ENCODE peak calls at places on chromosomes 11 and 22, in five cellular contexts. H is natural killer cell, B is thoracic aorta, F is GM20000, O is fibroblast of mammary gland. Z is an unnamed sample.
A peak's percentile ranks its signal among the peaks of the same experiment; 100 is the strongest.

GRCh38 chr11:898160-898517 is 12.5 kb downstream of the CHID1 start:
- DNase-seq in H (no peak), B (no peak), F (no peak), O (peak; percentile 16), Z (no peak)

GRCh38 chr11:70209391-70209912 is 6.4 kb downstream of the FADD start:
- DNase-seq in H (no peak), B (no peak), F (no peak), O (no peak), Z (no peak)

GRCh38 chr11:65491163-65491465 is 7.7 kb upstream of the MALAT1 start:
- DNase-seq in H (no peak), B (no peak), F (no peak), O (no peak), Z (no peak)

GRCh38 chr11:123250811-123251655 is 56.0 kb upstream of the CLMP start:
- DNase-seq in H (no peak), B (no peak), F (no peak), O (no peak), Z (no peak)

GRCh38 chr11:32213223-32213622 is 122.3 kb downstream of the RCN1 start:
- DNase-seq in H (no peak), B (no peak), F (no peak), O (peak; percentile 95), Z (no peak)

GRCh38 chr11:126303623-126304456 is at the start of gene DCPS:
- DNase-seq in H (peak; percentile 88), B (peak; percentile 44), F (peak; percentile 90), O (peak; percentile 85), Z (peak; percentile 57)

GRCh38 chr11:77244277-77245014 is 57.0 kb downstream of the GDPD4 start:
- DNase-seq in H (no peak), B (no peak), F (no peak), O (peak; percentile 82), Z (no peak)

GRCh38 chr11:61666684-61667297 is 13.4 kb upstream of the DAGLA start:
- DNase-seq in H (no peak), B (no peak), F (no peak), O (no peak), Z (no peak)

GRCh38 chr11:68692115-68692514 is 7.8 kb downstream of the GAL start:
- DNase-seq in H (no peak), B (no peak), F (no peak), O (no peak), Z (no peak)

GRCh38 chr11:34650528-34650927 is 29.6 kb downstream of the EHF start:
- DNase-seq in H (peak; percentile 60), B (no peak), F (peak; percentile 79), O (peak; percentile 45), Z (no peak)

GRCh38 chr11:32381149-32381548 is 54.2 kb downstream of the WT1 start:
- DNase-seq in H (no peak), B (no peak), F (no peak), O (no peak), Z (no peak)

GRCh38 chr11:116123739-116124138 is 619.5 kb upstream of the CADM1 start:
- DNase-seq in H (no peak), B (no peak), F (no peak), O (no peak), Z (no peak)

GRCh38 chr22:36406139-36406538 is 18.4 kb upstream of the MYH9 start:
- DNase-seq in H (no peak), B (no peak), F (no peak), O (no peak), Z (no peak)

GRCh38 chr11:63536669-63537292 is at the start of gene PLAAT4:
- DNase-seq in H (peak; percentile 52), B (no peak), F (peak; percentile 68), O (peak; percentile 64), Z (no peak)

GRCh38 chr22:38802671-38803121 is 8.8 kb upstream of the DNAL4 start:
- DNase-seq in H (no peak), B (peak; percentile 25), F (no peak), O (peak; percentile 94), Z (no peak)

GRCh38 chr11:122108192-122108799 is 7.7 kb downstream of the BLID start:
- DNase-seq in H (no peak), B (no peak), F (peak; percentile 9), O (peak; percentile 83), Z (no peak)

GRCh38 chr11:80383655-80384054 is 942.8 kb upstream of the TENM4 start:
- DNase-seq in H (no peak), B (no peak), F (no peak), O (no peak), Z (no peak)

GRCh38 chr11:79331251-79331901 is 109.5 kb downstream of the TENM4 start:
- DNase-seq in H (no peak), B (no peak), F (no peak), O (no peak), Z (no peak)

GRCh38 chr22:46881373-46882118 is 119.1 kb downstream of the TBC1D22A start:
- DNase-seq in H (no peak), B (no peak), F (no peak), O (peak; percentile 67), Z (no peak)

GRCh38 chr11:130472434-130472961 is 24.1 kb downstream of the ADAMTS15 start:
- DNase-seq in H (no peak), B (no peak), F (no peak), O (no peak), Z (no peak)

GRCh38 chr11:130471731-130472433 is 23.4 kb downstream of the ADAMTS15 start:
- DNase-seq in H (no peak), B (no peak), F (no peak), O (no peak), Z (no peak)

GRCh38 chr11:130474637-130475400 is 26.4 kb downstream of the ADAMTS15 start:
- DNase-seq in H (no peak), B (no peak), F (no peak), O (no peak), Z (no peak)

GRCh38 chr11:130473795-130474377 is 25.4 kb downstream of the ADAMTS15 start:
- DNase-seq in H (no peak), B (no peak), F (no peak), O (no peak), Z (no peak)

DNA sequence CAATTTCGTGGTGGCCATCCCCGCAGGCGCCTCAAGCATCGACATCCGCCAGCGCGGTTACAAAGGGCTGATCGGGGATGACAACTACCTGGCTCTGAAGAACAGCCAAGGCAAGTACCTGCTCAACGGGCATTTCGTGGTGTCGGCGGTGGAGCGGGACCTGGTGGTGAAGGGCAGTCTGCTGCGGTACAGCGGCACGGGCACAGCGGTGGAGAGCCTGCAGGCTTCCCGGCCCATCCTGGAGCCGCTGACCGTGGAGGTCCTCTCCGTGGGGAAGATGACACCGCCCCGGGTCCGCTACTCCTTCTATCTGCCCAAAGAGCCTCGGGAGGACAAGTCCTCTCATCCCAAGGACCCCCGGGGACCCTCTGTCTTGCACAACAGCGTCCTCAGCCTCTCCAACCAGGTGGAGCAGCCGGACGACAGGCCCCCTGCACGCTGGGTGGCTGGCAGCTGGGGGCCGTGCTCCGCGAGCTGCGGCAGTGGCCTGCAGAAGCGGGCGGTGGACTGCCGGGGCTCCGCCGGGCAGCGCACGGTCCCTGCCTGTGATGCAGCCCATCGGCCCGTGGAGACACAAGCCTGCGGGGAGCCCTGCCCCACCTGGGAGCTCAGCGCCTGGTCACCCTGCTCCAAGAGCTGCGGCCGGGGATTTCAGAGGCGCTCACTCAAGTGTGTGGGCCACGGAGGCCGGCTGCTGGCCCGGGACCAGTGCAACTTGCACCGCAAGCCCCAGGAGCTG is 24.8 kb downstream of the ADAMTS15 start:
- DNase-seq in H (no peak), B (no peak), F (no peak), O (no peak), Z (no peak)
- TF ChIP-seq CTCF in H (no peak), B (no peak), F (no peak), O (no peak), Z (no peak)

GRCh38 chr22:26479043-26479791 is 4.4 kb downstream of the HPS4 start:
- DNase-seq in H (no peak), B (no peak), F (no peak), O (no peak), Z (no peak)
- TF ChIP-seq CTCF in H (no peak), B (no peak), F (no peak), O (no peak), Z (no peak)

DNA sequence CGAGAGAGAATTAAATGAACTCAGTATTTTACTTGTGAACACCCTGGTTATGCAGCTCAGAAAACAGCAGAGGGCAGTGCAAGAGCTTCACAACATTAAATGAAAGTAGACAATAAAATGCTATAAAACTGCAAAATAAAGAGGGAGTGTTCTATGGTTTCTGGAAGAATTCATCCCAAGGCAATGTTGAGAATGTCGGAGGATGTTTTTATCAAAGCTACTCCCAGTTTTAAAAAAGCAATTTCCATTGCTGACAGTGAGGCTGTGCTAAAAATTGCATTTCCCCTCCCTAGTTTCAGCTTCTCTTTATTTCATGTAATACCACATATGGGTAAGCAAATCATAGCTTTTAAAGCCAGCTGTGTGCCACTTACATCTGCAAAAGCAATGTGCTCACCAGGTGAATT is 296.9 kb downstream of the RAB38 start:
- DNase-seq in H (no peak), B (no peak), F (peak; percentile 2), O (peak; percentile 68), Z (no peak)
- TF ChIP-seq CTCF in H (no peak), B (peak; percentile 12), F (peak; percentile 31), O (peak; percentile 61), Z (no peak)

GRCh38 chr11:128552783-128553661 is 34.3 kb downstream of the ETS1 start:
- DNase-seq in H (no peak), B (no peak), F (peak; percentile 84), O (peak; percentile 83), Z (no peak)

GRCh38 chr11:128550967-128551522 is 36.3 kb downstream of the ETS1 start:
- DNase-seq in H (no peak), B (no peak), F (no peak), O (no peak), Z (no peak)

GRCh38 chr11:128551641-128552335 is 35.6 kb downstream of the ETS1 start:
- DNase-seq in H (peak; percentile 27), B (no peak), F (peak; percentile 71), O (peak; percentile 10), Z (no peak)

GRCh38 chr11:128555606-128556005 is 31.8 kb downstream of the ETS1 start:
- DNase-seq in H (no peak), B (no peak), F (no peak), O (peak; percentile 32), Z (no peak)

DNA sequence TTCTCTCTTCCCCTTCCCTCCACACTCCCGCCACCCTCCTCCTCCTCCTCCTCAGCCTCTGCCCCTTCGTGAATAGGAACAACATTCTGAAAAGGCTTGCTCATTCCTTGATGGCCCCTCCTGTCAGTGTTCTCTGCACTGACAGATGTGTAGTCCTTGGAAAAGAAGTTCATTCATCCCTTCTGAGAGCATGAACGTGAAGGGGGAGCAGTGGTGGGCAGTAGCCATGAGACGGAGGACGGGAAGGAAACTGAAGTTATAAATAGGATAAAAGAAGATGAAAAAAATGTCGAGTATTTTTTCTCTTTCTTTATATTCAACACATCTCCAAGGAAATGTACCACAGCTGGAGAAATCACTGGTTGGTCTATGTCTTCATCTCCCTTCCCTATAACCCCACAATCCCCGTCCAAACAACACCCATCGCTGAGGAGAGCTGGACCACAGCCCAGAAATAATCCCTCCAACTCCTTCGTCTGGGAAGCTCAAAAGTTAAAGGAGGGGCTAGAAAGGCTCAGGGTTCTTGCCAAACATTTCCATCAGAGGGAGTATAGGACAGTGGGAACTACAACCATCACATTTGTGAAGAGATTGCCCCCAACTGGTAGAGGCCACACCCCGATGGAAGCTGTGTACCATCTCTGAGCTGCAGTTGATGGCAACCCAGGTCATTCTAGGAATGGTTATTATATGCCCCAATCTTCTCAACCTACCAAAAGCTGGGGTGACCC is 33.5 kb downstream of the ETS1 start:
- DNase-seq in H (no peak), B (no peak), F (no peak), O (peak; percentile 72), Z (no peak)
- TF ChIP-seq CTCF in H (no peak), B (no peak), F (peak; percentile 59), O (peak; percentile 34), Z (no peak)

GRCh38 chr11:82174610-82175009 is 559.1 kb downstream of the FAM181B start:
- DNase-seq in H (no peak), B (no peak), F (no peak), O (no peak), Z (no peak)
- TF ChIP-seq CTCF in H (no peak), B (no peak), F (no peak), O (peak; percentile 34), Z (no peak)

Z was measured in omental fat pad.